ENCODE peak calls at places on chromosomes 13 and 19, in four cellular contexts. L is GM12878, I is H1, F is HepG2. X is an unnamed sample.

GRCh38 chr19:51150627-51151026 is 8.5 kb downstream of the SIGLEC7 start:
- DNase-seq in F (no peak), I (no peak), L (no peak), X (no peak)

GRCh38 chr19:50555447-50556235 is 12.6 kb downstream of the LRRC4B start:
- DNase-seq in I (peak; percentile 15), F (no peak), L (no peak), X (no peak)

GRCh38 chr13:110726726-110727125 is 13.2 kb downstream of the ING1 start:
- DNase-seq in F (no peak), I (no peak), L (no peak), X (no peak)

GRCh38 chr13:99124695-99125334 is 75.8 kb upstream of the UBAC2 start:
- DNase-seq in L (peak; percentile 34), F (no peak), I (no peak), X (peak; percentile 15)

GRCh38 chr13:44293908-44294735 is 79.5 kb upstream of the SERP2 start:
- DNase-seq in F (no peak), I (no peak), L (no peak), X (no peak)

GRCh38 chr19:49808762-49809154 is 4.3 kb downstream of the FUZ start:
- DNase-seq in I (peak; percentile 94), F (peak; percentile 59), L (no peak), X (peak; percentile 97)

GRCh38 chr13:73334459-73334858 is 275.7 kb downstream of the KLF5 start:
- DNase-seq in I (no peak), L (no peak), F (no peak), X (no peak)

GRCh38 chr13:28531195-28531955 is 36.4 kb upstream of the FLT1 start:
- DNase-seq in F (no peak), I (peak; percentile 27), L (no peak), X (no peak)

GRCh38 chr19:35757231-35757748 is 461 bp upstream of the HSPB6 start:
- DNase-seq in L (no peak), I (no peak), F (peak; percentile 24), X (peak; percentile 46)

GRCh38 chr13:93476175-93476574 is 249.6 kb downstream of the GPC6 start:
- DNase-seq in L (no peak), F (peak; percentile 11), I (no peak), X (no peak)

GRCh38 chr13:82797876-82798275 is 1084.4 kb downstream of the SLITRK1 start:
- DNase-seq in I (no peak), L (no peak), F (no peak), X (no peak)

GRCh38 chr13:34421849-34422475 is 520.1 kb upstream of the NBEA start:
- DNase-seq in L (no peak), F (no peak), I (no peak), X (no peak)

GRCh38 chr13:100543872-100544602 is 44.6 kb downstream of the GGACT start:
- DNase-seq in I (no peak), L (no peak), F (peak; percentile 41), X (no peak)

GRCh38 chr19:18171605-18172327 is 1.8 kb upstream of the IFI30 start:
- DNase-seq in L (no peak), I (no peak), F (no peak), X (peak; percentile 66)
- TF ChIP-seq CBX5 in L (no peak), I (no peak), F (no peak), X (no peak)

DNA sequence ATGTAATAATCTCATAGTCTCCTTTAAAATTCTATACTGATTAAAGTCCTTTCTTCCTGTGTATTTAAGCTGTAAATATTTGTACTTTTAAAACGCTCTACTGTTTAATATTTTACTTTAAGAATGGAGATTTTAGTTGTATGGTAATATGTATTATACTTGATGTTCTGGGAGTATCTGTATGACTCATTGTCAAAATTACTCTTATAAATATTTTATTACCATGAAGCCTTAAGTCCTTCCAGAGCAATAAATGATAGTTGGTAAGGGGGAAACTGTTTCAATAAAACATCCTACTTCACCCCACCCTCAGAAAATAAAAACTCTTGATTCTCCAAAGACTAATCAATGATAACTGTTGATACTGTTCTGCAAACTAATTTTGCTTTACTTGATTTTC is 6.4 kb downstream of the PCDH9 start:
- DNase-seq in F (no peak), I (no peak), L (no peak), X (no peak)
- TF ChIP-seq CBX5 in F (no peak), I (no peak), L (no peak), X (no peak)

DNA sequence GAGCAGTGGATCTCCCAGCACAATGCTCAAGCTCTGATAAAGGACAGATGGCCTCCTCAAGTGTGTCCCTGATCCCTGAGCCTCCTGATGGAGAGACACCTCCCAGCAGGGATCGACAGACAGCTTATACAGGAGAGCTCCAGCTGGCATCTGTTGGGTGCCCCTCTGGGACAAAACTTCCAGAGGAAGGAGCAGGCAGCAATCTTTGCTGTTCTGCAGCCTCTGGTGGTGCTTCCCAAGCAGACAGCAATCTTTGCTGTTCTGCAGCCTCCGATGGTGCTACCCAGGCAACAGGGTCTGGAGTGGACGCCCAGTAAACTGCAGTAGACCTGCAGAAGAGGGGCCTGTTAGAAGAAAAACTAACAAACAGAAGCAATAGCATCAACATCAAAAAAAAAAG is 349.3 kb upstream of the SPRY2 start:
- DNase-seq in F (no peak), I (no peak), L (no peak), X (no peak)
- TF ChIP-seq CBX5 in F (no peak), I (no peak), L (no peak), X (no peak)

GRCh38 chr19:12494260-12494860 is 9.7 kb upstream of the ZNF709 start:
- DNase-seq in I (no peak), L (no peak), F (no peak), X (no peak)
- TF ChIP-seq CBX5 in I (no peak), L (no peak), F (no peak), X (no peak)

GRCh38 chr19:54137913-54138776 is 583 bp downstream of the CNOT3 start:
- DNase-seq in I (no peak), L (no peak), F (no peak), X (peak; percentile 77)
- TF ChIP-seq CBX5 in I (no peak), L (no peak), F (no peak), X (no peak)

DNA sequence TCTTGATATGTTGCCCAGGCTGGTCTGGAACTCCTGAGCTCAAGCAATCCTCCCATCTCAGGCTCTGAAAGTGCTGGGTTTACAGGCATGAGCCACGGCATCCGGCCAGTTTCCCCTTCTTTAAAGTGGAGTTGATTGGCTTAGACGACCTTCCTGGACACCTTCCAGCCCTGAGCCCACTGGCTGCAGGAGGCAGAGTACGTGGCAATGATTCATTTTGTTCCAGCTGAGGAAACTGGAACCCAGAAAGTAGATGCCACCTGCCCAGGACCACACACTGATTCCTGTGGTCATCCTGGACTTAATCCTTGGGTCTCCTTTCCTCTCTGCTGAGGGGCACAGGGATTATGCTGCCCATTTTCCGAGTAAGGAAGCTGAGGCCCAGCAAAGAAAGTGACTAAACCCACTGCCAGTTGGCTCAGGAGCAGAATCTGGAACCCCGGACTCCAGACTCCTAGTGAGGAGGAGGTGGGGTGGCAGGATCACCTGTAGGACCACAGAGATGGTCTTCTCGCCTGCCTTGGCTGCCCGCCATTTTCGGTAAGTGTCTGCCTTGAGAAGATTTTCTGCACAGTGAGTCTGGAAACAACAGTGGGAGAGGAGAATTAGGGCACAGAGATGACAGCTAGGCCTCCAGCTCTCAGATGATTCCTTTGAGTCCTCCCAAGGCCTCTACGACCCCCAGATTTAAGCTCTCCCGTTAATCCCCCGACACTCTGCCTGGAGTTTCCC is 737 bp downstream of the XRCC1 start:
- DNase-seq in F (no peak), I (no peak), L (no peak), X (no peak)
- TF ChIP-seq CBX5 in F (no peak), I (no peak), L (no peak), X (no peak)

GRCh38 chr13:112734696-112735547 is 45.1 kb downstream of the ATP11A start:
- DNase-seq in L (no peak), F (no peak), I (no peak), X (no peak)
- TF ChIP-seq CBX5 in L (no peak), F (no peak), I (no peak), X (no peak)

DNA sequence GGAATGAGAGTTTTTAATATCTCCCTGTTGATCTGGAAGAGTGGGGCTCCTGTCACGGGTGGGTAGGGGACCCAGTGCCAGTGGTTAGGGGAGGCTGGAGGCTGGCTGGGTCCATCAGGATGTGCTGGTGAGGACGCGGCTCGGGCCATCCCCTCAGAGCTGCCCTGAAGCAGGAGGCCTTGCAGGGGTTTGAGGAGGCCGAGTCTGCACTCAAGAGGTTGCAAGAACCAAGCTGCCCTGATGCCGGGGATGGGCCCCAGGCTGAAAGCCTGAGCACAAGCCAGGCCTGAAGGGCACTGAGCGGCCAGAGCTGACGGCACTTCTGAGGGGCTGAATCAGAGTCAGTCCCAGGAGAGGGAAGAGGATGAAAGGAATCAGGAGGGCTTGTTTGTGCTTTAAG is 92.9 kb downstream of the RGCC start:
- DNase-seq in F (no peak), I (no peak), L (no peak), X (no peak)
- TF ChIP-seq CBX5 in F (no peak), I (no peak), L (no peak), X (no peak)

GRCh38 chr19:55116232-55117062 is 990 bp downstream of the PPP1R12C start:
- DNase-seq in I (no peak), L (no peak), F (peak; percentile 9), X (peak; percentile 69)
- TF ChIP-seq CBX5 in I (no peak), L (no peak), F (no peak), X (no peak)